ENCODE peak calls at places on chromosomes 13 and 19, in seven cellular contexts. X is mammary epithelial cell, I is astrocyte, U is foreskin fibroblast, Z is cardiac muscle cell, B is fibroblast of the aortic adventitia, K is ovary. C is an unnamed sample.

GRCh38 chr13:69124996-69125395 is 982.6 kb upstream of the ATXN8OS start:
- DNase-seq in Z (no peak), K (no peak), X (no peak), I (no peak), B (no peak), U (no peak), C (peak; percentile 39)

GRCh38 chr19:53432088-53432661 is 391 bp downstream of the ZNF761 start:
- DNase-seq in X (peak; percentile 33), B (peak; percentile 16), I (no peak), U (peak; percentile 61), K (peak; percentile 47), Z (peak; percentile 21), C (peak; percentile 34)

GRCh38 chr13:23081901-23082300 is 98.9 kb upstream of the SGCG start:
- DNase-seq in Z (no peak), U (no peak), B (no peak), K (no peak), X (no peak), I (no peak), C (no peak)

GRCh38 chr13:32206097-32206740 is 108.9 kb downstream of the ZAR1L start:
- DNase-seq in X (peak; percentile 4), Z (peak; percentile 32), I (no peak), K (no peak), U (no peak), B (no peak), C (peak; percentile 51)

GRCh38 chr19:12657966-12658365 is 8.6 kb downstream of the MAN2B1 start:
- DNase-seq in K (no peak), B (no peak), U (no peak), I (no peak), X (no peak), Z (no peak), C (no peak)

GRCh38 chr19:1843646-1844394 is 4.5 kb downstream of the REXO1 start:
- DNase-seq in K (no peak), Z (no peak), B (no peak), X (no peak), U (no peak), I (no peak), C (no peak)

GRCh38 chr13:76000131-76000530 is 364.0 kb downstream of the LMO7 start:
- DNase-seq in K (no peak), Z (no peak), U (no peak), I (no peak), X (no peak), B (no peak), C (no peak)

GRCh38 chr13:100630564-100630963 is 42.0 kb upstream of the GGACT start:
- DNase-seq in I (no peak), X (no peak), Z (no peak), K (no peak), U (no peak), B (no peak), C (no peak)

GRCh38 chr13:47087841-47088240 is 191.0 kb upstream of the HTR2A start:
- DNase-seq in I (peak; percentile 77), Z (peak; percentile 12), U (peak; percentile 68), X (no peak), K (no peak), B (peak; percentile 51), C (no peak)

GRCh38 chr13:25247345-25247744 is 39.9 kb downstream of the MTMR6 start:
- DNase-seq in I (no peak), Z (no peak), K (no peak), U (no peak), X (no peak), B (no peak), C (no peak)

GRCh38 chr13:26914624-26915023 is 154.0 kb upstream of the GPR12 start:
- DNase-seq in K (no peak), I (peak; percentile 5), X (peak; percentile 86), U (peak; percentile 9), B (no peak), Z (peak; percentile 10), C (peak; percentile 82)

GRCh38 chr13:39148513-39148961 is 110.3 kb downstream of the NHLRC3 start:
- DNase-seq in I (peak; percentile 90), X (peak; percentile 94), B (peak; percentile 40), U (peak; percentile 48), Z (peak; percentile 90), K (no peak), C (peak; percentile 94)

GRCh38 chr19:13794388-13794751 is 873 bp upstream of the ZSWIM4 start:
- DNase-seq in X (peak; percentile 70), U (peak; percentile 91), Z (peak; percentile 99), K (peak; percentile 87), B (peak; percentile 94), I (peak; percentile 97), C (peak; percentile 68)

GRCh38 chr19:16325161-16325527 is 518 bp downstream of the KLF2 start:
- DNase-seq in I (no peak), U (peak; percentile 56), X (no peak), B (no peak), Z (no peak), K (peak; percentile 72), C (no peak)

GRCh38 chr19:37941820-37942515 is 35.0 kb downstream of the SIPA1L3 start:
- DNase-seq in X (no peak), Z (no peak), U (no peak), I (no peak), B (no peak), K (no peak), C (no peak)

GRCh38 chr13:114146629-114147028 is 14.2 kb upstream of the RASA3 start:
- DNase-seq in U (no peak), Z (no peak), X (no peak), I (no peak), B (no peak), K (no peak), C (no peak)

GRCh38 chr19:48807590-48808308 is 3.1 kb downstream of the BCAT2 start:
- DNase-seq in Z (no peak), B (no peak), X (no peak), I (no peak), K (no peak), U (no peak), C (no peak)

GRCh38 chr19:23771348-23771747 is 12.7 kb upstream of the ZNF681 start:
- DNase-seq in I (no peak), X (no peak), K (no peak), Z (no peak), B (no peak), U (no peak), C (no peak)

GRCh38 chr13:46640843-46641242 is 87.9 kb downstream of the LRCH1 start:
- DNase-seq in I (no peak), K (no peak), Z (no peak), B (peak; percentile 51), U (peak; percentile 67), X (peak; percentile 78), C (peak; percentile 77)

GRCh38 chr13:52862358-52863206 is 14.1 kb upstream of the PCDH8 start:
- DNase-seq in K (no peak), I (no peak), U (no peak), B (no peak), X (no peak), Z (peak; percentile 8), C (peak; percentile 41)

GRCh38 chr19:58559275-58560006 is 1.0 kb upstream of the UBE2M start:
- DNase-seq in Z (peak; percentile 95), B (peak; percentile 90), U (peak; percentile 96), X (peak; percentile 77), I (peak; percentile 86), K (peak; percentile 92), C (peak; percentile 84)

GRCh38 chr13:23765531-23765930 is 123.7 kb downstream of the MIPEP start:
- DNase-seq in K (no peak), U (no peak), X (no peak), B (no peak), I (no peak), Z (no peak), C (no peak)

GRCh38 chr13:65260938-65261880 is 1968.9 kb downstream of the PCDH9 start:
- DNase-seq in K (no peak), Z (peak; percentile 12), U (no peak), B (peak; percentile 5), X (no peak), I (no peak), C (no peak)

DNA sequence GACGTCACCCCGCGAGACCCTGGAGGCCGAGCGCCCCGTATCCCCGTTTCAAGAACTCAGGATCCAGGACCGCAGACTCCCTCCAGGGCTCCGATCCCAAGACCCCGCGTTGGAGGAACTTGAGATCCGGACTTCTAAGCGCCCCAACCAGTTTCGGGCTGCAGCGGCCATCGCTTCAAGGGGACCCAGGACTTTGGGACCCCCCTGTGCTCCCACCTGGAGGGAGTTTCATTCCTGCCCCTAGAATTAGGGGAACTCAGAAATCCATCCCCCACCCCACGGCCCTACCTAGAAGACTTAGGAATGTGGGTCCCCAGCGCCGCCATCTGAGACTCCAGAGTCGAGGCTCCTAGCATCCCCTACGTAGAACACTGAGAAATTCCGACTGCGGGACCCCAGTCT is 399 bp downstream of the PLEKHG2 start:
- DNase-seq in K (no peak), X (no peak), Z (no peak), I (no peak), U (no peak), B (no peak), C (no peak)
- TF ChIP-seq CTCF in K (no peak), X (no peak), Z (no peak), I (no peak), U (no peak), B (no peak), C (no peak)

DNA sequence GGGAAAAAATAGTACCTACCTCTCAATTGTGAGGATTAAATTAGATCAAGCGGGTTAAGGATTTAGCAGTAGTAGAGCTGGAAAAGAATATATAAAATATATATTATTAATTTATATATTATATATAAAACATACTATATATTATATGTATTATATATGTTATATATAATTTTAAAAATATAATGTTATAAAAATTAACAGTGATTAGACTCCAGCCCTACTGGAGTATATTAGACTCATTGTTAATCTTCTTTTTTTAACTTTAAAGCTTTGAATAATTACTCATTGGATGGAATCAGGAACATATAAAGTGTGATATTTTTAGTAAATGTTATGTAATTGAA is 380 bp upstream of the MRPL54 start:
- DNase-seq in X (no peak), I (no peak), K (no peak), U (no peak), Z (no peak), B (no peak), C (no peak)
- H3K4me3 ChIP-seq in X (no peak overlapping the region), I (peak overlapping the region; percentile 75), K (no peak overlapping the region), U (no peak overlapping the region), Z (peak overlapping the region; percentile 74), B (no peak overlapping the region), C (no peak overlapping the region)

GRCh38 chr13:91036886-91037285 is 310.6 kb upstream of the MIR17HG start:
- DNase-seq in K (no peak), X (no peak), U (no peak), I (no peak), B (no peak), Z (no peak), C (no peak)

GRCh38 chr13:91032104-91032503 is 315.4 kb upstream of the MIR17HG start:
- DNase-seq in K (no peak), I (no peak), U (no peak), X (no peak), Z (no peak), B (no peak), C (no peak)

DNA sequence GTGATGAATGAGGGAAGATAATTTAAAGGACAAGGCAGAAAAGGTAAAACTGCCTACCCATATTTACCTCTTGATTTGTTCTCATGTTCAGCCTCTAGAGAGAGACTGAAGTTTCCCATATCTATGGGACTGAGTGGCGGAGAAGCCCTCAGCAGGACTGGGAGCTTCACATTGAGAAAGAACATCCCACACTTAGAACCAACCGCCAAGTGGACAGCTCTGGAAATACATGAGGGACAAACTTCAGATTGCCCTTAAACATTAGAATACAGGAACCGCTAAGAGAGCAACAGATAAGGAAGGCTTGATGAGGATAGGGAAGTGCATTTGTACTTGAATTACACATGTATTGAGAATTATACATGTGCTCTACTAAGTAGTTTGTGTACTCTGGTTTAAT is 316.0 kb upstream of the MIR17HG start:
- DNase-seq in I (no peak), U (no peak), B (no peak), K (no peak), X (no peak), Z (no peak), C (no peak)
- TF ChIP-seq CTCF in I (no peak), U (no peak), B (no peak), K (no peak), X (no peak), Z (no peak), C (no peak)

GRCh38 chr19:8566855-8567254 is 10.4 kb downstream of the MYO1F start:
- DNase-seq in K (no peak), U (no peak), B (peak; percentile 17), X (no peak), I (no peak), Z (peak; percentile 41), C (no peak)
- H3K4me3 ChIP-seq in K (no peak overlapping the region), U (no peak overlapping the region), B (no peak overlapping the region), X (no peak overlapping the region), I (no peak overlapping the region), Z (no peak overlapping the region), C (no peak overlapping the region)

C was measured in epithelial cell of esophagus.